ENCODE peak calls at places on chromosomes 16 and 17, in four cellular contexts. C, W, P and R are unnamed samples.

GRCh38 chr16:16064874-16065384 is 115.5 kb downstream of the ABCC1 start:
- DNase-seq in C (no peak), W (no peak), P (no peak), R (no peak)

GRCh38 chr17:56887552-56888467 is 26.0 kb downstream of the TRIM25 start:
- DNase-seq in C (no peak), W (no peak), P (no peak), R (no peak)

GRCh38 chr17:46978489-46979022 is 497 bp downstream of the RPRML start:
- DNase-seq in C (peak), W (no peak), P (no peak), R (no peak)

GRCh38 chr17:51184124-51184523 is 17.9 kb downstream of the NME2 start:
- DNase-seq in C (no peak), W (no peak), P (no peak), R (no peak)

GRCh38 chr17:50026046-50026675 is 29.7 kb upstream of the ITGA3 start:
- DNase-seq in C (no peak), W (no peak), P (no peak), R (no peak)

GRCh38 chr17:20225162-20226115 is 216.3 kb downstream of the SPECC1 start:
- DNase-seq in C (peak), W (no peak), P (no peak), R (no peak)

GRCh38 chr17:54153423-54153822 is 330.7 kb downstream of the KIF2B start:
- DNase-seq in C (no peak), W (no peak), P (no peak), R (no peak)

GRCh38 chr17:48048321-48049140 is at the start of gene NFE2L1:
- DNase-seq in C (peak), W (peak), P (peak), R (no peak)

GRCh38 chr17:27282054-27282501 is 11.8 kb upstream of the WSB1 start:
- DNase-seq in C (no peak), W (peak), P (no peak), R (no peak)

GRCh38 chr17:7250655-7251329 is 742 bp downstream of the CTDNEP1 start:
- DNase-seq in C (no peak), W (peak), P (no peak), R (no peak)

GRCh38 chr17:77872714-77873517 is 85.6 kb upstream of the TNRC6C start:
- DNase-seq in C (no peak), W (no peak), P (no peak), R (peak)

GRCh38 chr16:4850211-4850610 is 2.9 kb downstream of the UBN1 start:
- DNase-seq in C (no peak), W (no peak), P (no peak), R (no peak)

GRCh38 chr17:56587298-56587697 is 6.2 kb upstream of the NOG start:
- DNase-seq in C (no peak), W (no peak), P (no peak), R (no peak)

GRCh38 chr17:8572767-8573166 is 57.8 kb downstream of the MYH10 start:
- DNase-seq in C (no peak), W (peak), P (no peak), R (no peak)

GRCh38 chr17:59435238-59435637 is 103.8 kb downstream of the YPEL2 start:
- DNase-seq in C (no peak), W (no peak), P (no peak), R (no peak)

GRCh38 chr17:68939195-68939594 is 16.0 kb downstream of the ABCA8 start:
- DNase-seq in C (no peak), W (no peak), P (no peak), R (no peak)

GRCh38 chr17:40550608-40551007 is 14.7 kb downstream of the CCR7 start:
- DNase-seq in C (peak), W (peak), P (no peak), R (peak)

GRCh38 chr16:24553983-24554382 is 14.6 kb downstream of the RBBP6 start:
- DNase-seq in C (no peak), W (no peak), P (no peak), R (no peak)

GRCh38 chr17:17055286-17056166 is 13.3 kb downstream of the MPRIP start:
- DNase-seq in C (peak), W (no peak), P (no peak), R (peak)

GRCh38 chr17:58270476-58271290 is 10.1 kb downstream of the MPO start:
- DNase-seq in C (no peak), W (peak), P (no peak), R (peak)

GRCh38 chr16:47903470-47903869 is 252.3 kb downstream of the ABCC12 start:
- DNase-seq in C (no peak), W (no peak), P (no peak), R (no peak)

GRCh38 chr16:54076006-54076504 is 210.5 kb downstream of the IRX3 start:
- DNase-seq in C (no peak), W (no peak), P (no peak), R (no peak)

GRCh38 chr17:39904990-39905288 is 13.5 kb downstream of the GSDMB start:
- DNase-seq in C (no peak), W (no peak), P (no peak), R (no peak)

GRCh38 chr16:85658504-85659326 is 30.0 kb downstream of the GINS2 start:
- DNase-seq in C (no peak), W (no peak), P (no peak), R (peak)

GRCh38 chr16:85659805-85660511 is 28.8 kb downstream of the GINS2 start:
- DNase-seq in C (peak), W (peak), P (peak), R (peak)

GRCh38 chr16:85661131-85662035 is 27.4 kb downstream of the GINS2 start:
- DNase-seq in C (no peak), W (no peak), P (no peak), R (peak)

GRCh38 chr16:85657996-85658395 is 30.8 kb downstream of the GINS2 start:
- DNase-seq in C (no peak), W (no peak), P (no peak), R (peak)

GRCh38 chr16:85659336-85659735 is 29.4 kb downstream of the GINS2 start:
- DNase-seq in C (no peak), W (no peak), P (no peak), R (peak)
- TF ChIP-seq CTCF in C (no peak), W (no peak), P (no peak), R (no peak)

DNA sequence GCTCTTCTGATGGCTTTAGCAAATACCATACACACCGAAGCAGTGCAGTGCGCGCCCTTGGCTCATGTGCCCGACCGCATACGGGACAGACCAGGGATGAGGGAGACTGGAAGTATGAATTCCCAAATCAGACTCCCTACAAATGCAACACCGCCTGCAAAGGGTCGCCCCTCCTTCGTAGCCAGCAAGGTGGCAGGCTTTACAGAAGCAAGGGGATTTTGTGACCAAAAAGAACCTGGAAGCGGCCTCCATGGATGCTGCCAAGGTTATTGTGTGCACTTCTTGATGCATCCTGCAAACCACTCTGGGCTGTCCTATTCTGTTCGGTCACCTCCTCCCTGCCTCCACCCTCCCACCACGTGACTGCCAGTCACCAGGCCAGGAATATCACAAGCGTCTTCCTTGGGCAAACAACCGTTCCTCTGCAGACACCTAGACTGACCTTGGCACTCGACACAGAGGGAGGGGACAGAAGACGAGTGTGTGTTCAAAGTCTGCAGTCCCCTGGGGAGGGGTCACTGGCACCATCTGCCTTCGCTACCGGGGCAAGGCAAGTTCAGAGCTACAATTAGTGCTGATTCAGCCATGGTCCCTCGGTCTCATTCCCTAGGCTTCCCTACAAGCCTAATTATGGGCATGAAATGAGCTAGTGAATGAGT is 460.3 kb downstream of the SLC39A11 start:
- DNase-seq in C (peak), W (no peak), P (no peak), R (no peak)
- TF ChIP-seq POLR2A in C (no peak), W (no peak), P (no peak), R (no peak)

DNA sequence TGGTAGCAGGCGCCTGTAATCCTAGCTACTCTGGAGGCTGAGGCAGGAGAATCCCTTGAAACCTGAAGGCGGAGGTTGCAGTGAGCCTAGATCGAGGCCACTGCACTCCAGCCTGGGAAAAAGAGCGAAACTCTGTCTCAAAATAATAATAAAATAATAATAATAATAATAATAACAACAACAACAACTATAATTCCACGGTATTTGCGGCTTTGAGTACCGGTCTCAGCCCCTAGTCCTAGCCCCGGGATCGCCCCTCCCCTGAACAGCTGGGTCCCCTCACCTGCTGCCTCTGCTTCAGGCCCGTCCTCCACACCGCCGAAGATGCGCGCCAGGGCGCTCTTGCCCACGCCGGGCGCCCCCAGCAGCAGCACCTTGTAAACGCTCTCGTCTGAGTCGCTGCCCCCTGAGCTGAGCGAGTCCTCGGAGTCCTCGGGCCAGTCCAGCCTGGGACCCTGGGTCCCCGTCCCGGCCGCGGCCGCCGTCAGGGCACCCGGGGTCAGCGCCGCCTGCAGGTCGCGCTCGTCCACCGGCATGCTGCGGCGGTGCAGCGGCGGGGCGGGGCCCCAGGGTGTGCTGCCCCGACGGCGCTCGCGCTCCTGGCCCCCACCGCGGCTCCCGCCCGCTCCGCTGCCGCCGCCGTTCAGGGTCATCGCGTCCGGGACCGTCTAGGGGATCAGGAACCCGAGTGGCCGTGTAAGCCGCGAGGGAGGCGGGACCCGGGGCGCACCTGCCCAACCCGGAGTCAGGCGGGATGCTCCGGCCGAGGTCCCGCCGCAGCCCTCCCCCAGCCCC is 611 bp downstream of the RRAD start:
- DNase-seq in C (no peak), W (peak), P (peak), R (no peak)
- TF ChIP-seq CTCF in C (peak), W (peak), P (peak), R (no peak)

DNA sequence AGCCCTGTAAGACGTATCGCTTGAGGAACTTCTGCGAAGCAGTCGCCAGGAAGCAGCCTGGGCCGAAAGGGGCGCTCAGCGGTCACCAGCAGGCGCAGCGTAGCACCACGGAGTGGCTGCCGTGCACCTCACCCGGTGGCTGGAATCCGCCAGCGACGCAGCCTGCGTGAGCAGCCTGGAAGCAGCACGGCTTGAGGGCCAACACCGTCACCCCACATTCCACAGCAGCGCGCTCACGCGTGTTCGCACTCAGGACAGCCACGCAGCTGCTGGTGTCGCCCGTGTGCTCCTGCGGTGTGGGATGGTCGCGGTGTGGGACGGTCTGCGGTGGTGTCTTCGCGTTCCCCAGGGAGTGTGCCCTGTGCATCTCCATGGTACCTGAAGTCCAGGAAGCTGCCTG is 9.6 kb downstream of the UBE2I start:
- DNase-seq in C (no peak), W (no peak), P (no peak), R (no peak)
- TF ChIP-seq POLR2A in C (no peak), W (no peak), P (no peak), R (no peak)

DNA sequence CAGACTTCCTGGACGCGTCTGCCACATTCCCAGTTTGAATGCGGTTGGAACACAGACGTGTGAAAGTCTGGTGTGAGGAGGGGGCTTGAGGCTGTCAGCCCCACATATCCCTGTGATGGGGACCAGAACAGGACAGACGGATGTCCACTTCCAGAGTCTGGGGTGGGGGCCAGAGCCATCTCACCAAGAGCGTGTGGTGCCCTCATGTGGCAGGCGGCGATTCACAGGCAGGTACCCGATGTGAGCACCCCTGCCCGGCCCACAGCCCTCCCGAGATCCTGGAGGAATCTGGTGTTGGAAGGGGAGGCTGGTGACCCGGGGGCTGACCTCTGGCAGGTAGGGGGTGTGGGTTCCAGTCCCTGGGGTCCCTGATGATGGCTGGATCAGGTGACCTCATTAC is 51.5 kb downstream of the ENGASE start:
- DNase-seq in C (no peak), W (no peak), P (peak), R (no peak)
- TF ChIP-seq CTCF in C (peak), W (no peak), P (no peak), R (no peak)

GRCh38 chr17:64741924-64742670 is 80.0 kb upstream of the SMURF2 start:
- DNase-seq in C (no peak), W (no peak), P (peak), R (no peak)

GRCh38 chr17:64736804-64737492 is 74.8 kb upstream of the SMURF2 start:
- DNase-seq in C (peak), W (peak), P (peak), R (no peak)

GRCh38 chr17:64739316-64740058 is 77.4 kb upstream of the SMURF2 start:
- DNase-seq in C (no peak), W (no peak), P (no peak), R (no peak)

GRCh38 chr17:64741038-64741641 is 79.0 kb upstream of the SMURF2 start:
- DNase-seq in C (no peak), W (no peak), P (peak), R (no peak)
- TF ChIP-seq POLR2A in C (no peak), W (no peak), P (no peak), R (no peak)

GRCh38 chr17:63835167-63835720 is 7.2 kb downstream of the SMARCD2 start:
- DNase-seq in C (no peak), W (no peak), P (no peak), R (peak)
- TF ChIP-seq CTCF in C (peak), W (no peak), P (no peak), R (no peak)

GRCh38 chr16:3364774-3365427 is 9.2 kb downstream of the OR2C1 start:
- DNase-seq in C (peak), W (peak), P (peak), R (peak)
- TF ChIP-seq POLR2A in C (no peak), W (peak), P (peak), R (no peak)